ENCODE peak calls at places on chromosome 17, in eight cellular contexts. One of them, this sample, is unnamed. For H3K36me3, the result is how much of the 10 kb centered on the place peaks cover.

GRCh38 chr17:57110579-57111367 is 25.7 kb downstream of the AKAP1 start:
- DNase-seq in thoracic aorta: no peak
- DNase-seq in IMR-90: peak
- DNase-seq in left ventricle myocardium inferior: no peak
- DNase-seq in right lobe of liver: no peak
- DNase-seq in CD8-positive, alpha-beta T cell: no peak
- DNase-seq in left lung: no peak
- DNase-seq in astrocyte: no peak
- DNase-seq in this sample: no peak

GRCh38 chr17:62565817-62566216 is 61.7 kb upstream of the MRC2 start:
- DNase-seq in left lung: no peak
- DNase-seq in left ventricle myocardium inferior: no peak
- DNase-seq in IMR-90: peak
- DNase-seq in right lobe of liver: no peak
- DNase-seq in thoracic aorta: no peak
- DNase-seq in CD8-positive, alpha-beta T cell: no peak
- DNase-seq in astrocyte: peak
- DNase-seq in this sample: no peak

GRCh38 chr17:81252336-81253329 is 13.5 kb downstream of the NDUFAF8 start:
- DNase-seq in left ventricle myocardium inferior: no peak
- DNase-seq in CD8-positive, alpha-beta T cell: no peak
- DNase-seq in right lobe of liver: no peak
- DNase-seq in thoracic aorta: no peak
- DNase-seq in IMR-90: no peak
- DNase-seq in astrocyte: no peak
- DNase-seq in left lung: peak
- DNase-seq in this sample: no peak

GRCh38 chr17:75565066-75565465 is 22.5 kb upstream of the MYO15B start:
- DNase-seq in right lobe of liver: peak
- DNase-seq in CD8-positive, alpha-beta T cell: no peak
- DNase-seq in left lung: no peak
- DNase-seq in astrocyte: no peak
- DNase-seq in left ventricle myocardium inferior: no peak
- DNase-seq in thoracic aorta: no peak
- DNase-seq in IMR-90: peak
- DNase-seq in this sample: no peak

GRCh38 chr17:51423421-51424160 is 163.2 kb downstream of the UTP18 start:
- DNase-seq in thoracic aorta: no peak
- DNase-seq in left ventricle myocardium inferior: no peak
- DNase-seq in right lobe of liver: no peak
- DNase-seq in left lung: no peak
- DNase-seq in astrocyte: no peak
- DNase-seq in CD8-positive, alpha-beta T cell: no peak
- DNase-seq in IMR-90: no peak
- DNase-seq in this sample: no peak

GRCh38 chr17:7777017-7777416 is 57.0 kb upstream of the KDM6B start:
- DNase-seq in IMR-90: no peak
- DNase-seq in thoracic aorta: no peak
- DNase-seq in right lobe of liver: no peak
- DNase-seq in left ventricle myocardium inferior: no peak
- DNase-seq in left lung: no peak
- DNase-seq in CD8-positive, alpha-beta T cell: no peak
- DNase-seq in astrocyte: no peak
- DNase-seq in this sample: no peak

GRCh38 chr17:71921726-71922320 is 199.0 kb upstream of the SOX9 start:
- DNase-seq in thoracic aorta: no peak
- DNase-seq in left lung: no peak
- DNase-seq in astrocyte: peak
- DNase-seq in IMR-90: no peak
- DNase-seq in left ventricle myocardium inferior: no peak
- DNase-seq in right lobe of liver: no peak
- DNase-seq in CD8-positive, alpha-beta T cell: no peak
- DNase-seq in this sample: no peak

GRCh38 chr17:79042421-79043190 is 18.6 kb downstream of the C1QTNF1 start:
- DNase-seq in right lobe of liver: peak
- DNase-seq in left lung: peak
- DNase-seq in left ventricle myocardium inferior: peak
- DNase-seq in astrocyte: no peak
- DNase-seq in CD8-positive, alpha-beta T cell: peak
- DNase-seq in IMR-90: peak
- DNase-seq in thoracic aorta: no peak
- DNase-seq in this sample: peak

GRCh38 chr17:3890082-3890892 is 2.6 kb downstream of the CAMKK1 start:
- DNase-seq in left lung: peak
- DNase-seq in left ventricle myocardium inferior: peak
- DNase-seq in thoracic aorta: peak
- DNase-seq in astrocyte: peak
- DNase-seq in CD8-positive, alpha-beta T cell: no peak
- DNase-seq in IMR-90: peak
- DNase-seq in right lobe of liver: no peak
- DNase-seq in this sample: no peak

GRCh38 chr17:75457047-75457654 is 716 bp downstream of the TMEM94 start:
- DNase-seq in left lung: no peak
- DNase-seq in left ventricle myocardium inferior: no peak
- DNase-seq in IMR-90: peak
- DNase-seq in CD8-positive, alpha-beta T cell: peak
- DNase-seq in astrocyte: peak
- DNase-seq in thoracic aorta: no peak
- DNase-seq in right lobe of liver: no peak
- DNase-seq in this sample: peak

GRCh38 chr17:57704448-57704847 is 40.7 kb downstream of the CCDC182 start:
- DNase-seq in thoracic aorta: no peak
- DNase-seq in CD8-positive, alpha-beta T cell: no peak
- DNase-seq in left ventricle myocardium inferior: no peak
- DNase-seq in left lung: no peak
- DNase-seq in astrocyte: no peak
- DNase-seq in IMR-90: no peak
- DNase-seq in right lobe of liver: no peak
- DNase-seq in this sample: no peak

GRCh38 chr17:79779088-79779529 is 1.2 kb downstream of the CBX2 start:
- DNase-seq in IMR-90: no peak
- DNase-seq in left lung: no peak
- DNase-seq in CD8-positive, alpha-beta T cell: no peak
- DNase-seq in astrocyte: no peak
- DNase-seq in thoracic aorta: no peak
- DNase-seq in left ventricle myocardium inferior: no peak
- DNase-seq in right lobe of liver: no peak
- DNase-seq in this sample: peak

GRCh38 chr17:4903051-4903818 is at the start of gene CHRNE:
- DNase-seq in CD8-positive, alpha-beta T cell: peak
- DNase-seq in astrocyte: peak
- DNase-seq in left ventricle myocardium inferior: peak
- DNase-seq in left lung: peak
- DNase-seq in thoracic aorta: peak
- DNase-seq in IMR-90: peak
- DNase-seq in right lobe of liver: peak
- DNase-seq in this sample: peak

GRCh38 chr17:31535581-31535981 is 144.1 kb downstream of the RAB11FIP4 start:
- DNase-seq in IMR-90: no peak
- DNase-seq in thoracic aorta: no peak
- DNase-seq in left lung: no peak
- DNase-seq in left ventricle myocardium inferior: no peak
- DNase-seq in CD8-positive, alpha-beta T cell: no peak
- DNase-seq in astrocyte: no peak
- DNase-seq in right lobe of liver: no peak
- DNase-seq in this sample: no peak

GRCh38 chr17:78355701-78356100 is 4.2 kb downstream of the SOCS3 start:
- DNase-seq in IMR-90: peak
- DNase-seq in left ventricle myocardium inferior: no peak
- DNase-seq in right lobe of liver: peak
- DNase-seq in CD8-positive, alpha-beta T cell: no peak
- DNase-seq in thoracic aorta: no peak
- DNase-seq in astrocyte: no peak
- DNase-seq in left lung: no peak
- DNase-seq in this sample: no peak

GRCh38 chr17:2277430-2278170 is 26.0 kb downstream of the SMG6 start:
- DNase-seq in left ventricle myocardium inferior: no peak
- DNase-seq in thoracic aorta: no peak
- DNase-seq in right lobe of liver: no peak
- DNase-seq in left lung: no peak
- DNase-seq in astrocyte: no peak
- DNase-seq in IMR-90: no peak
- DNase-seq in CD8-positive, alpha-beta T cell: no peak
- DNase-seq in this sample: no peak
- H3K36me3 ChIP-seq in left ventricle myocardium inferior: half or more
- H3K36me3 ChIP-seq in thoracic aorta: under half
- H3K36me3 ChIP-seq in right lobe of liver: under half
- H3K36me3 ChIP-seq in left lung: under half
- H3K36me3 ChIP-seq in astrocyte: under half
- H3K36me3 ChIP-seq in IMR-90: under half
- H3K36me3 ChIP-seq in CD8-positive, alpha-beta T cell: under half
- H3K36me3 ChIP-seq in this sample: under half

DNA sequence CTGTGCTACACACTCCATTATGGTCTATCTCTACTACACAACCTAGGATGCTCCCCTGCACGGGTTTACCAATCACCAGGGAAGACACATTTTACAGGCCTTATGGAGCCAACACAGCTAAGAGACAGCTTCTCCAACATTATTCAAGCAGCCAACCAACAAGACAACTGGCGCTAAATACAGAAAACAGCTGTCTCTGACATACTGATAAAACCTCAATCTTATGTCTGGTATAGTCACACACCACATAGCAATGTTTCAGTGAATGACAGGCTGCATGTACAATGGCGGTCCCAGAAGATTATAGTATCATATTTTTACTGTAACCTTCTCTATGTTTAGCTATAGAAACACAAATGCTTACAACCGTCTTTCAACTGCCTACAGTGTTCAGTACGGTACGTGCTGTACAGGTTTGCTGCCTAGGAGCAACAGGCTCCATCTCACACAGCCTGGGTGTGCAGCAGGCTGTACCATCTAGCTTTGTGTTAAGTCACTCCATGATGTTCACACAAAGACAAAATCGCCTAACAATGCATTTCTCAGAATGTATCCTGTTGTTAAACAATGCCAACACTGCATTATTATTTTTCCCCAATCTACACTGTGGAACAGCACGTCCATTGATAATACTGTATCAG is 10.9 kb downstream of the USP22 start:
- DNase-seq in left ventricle myocardium inferior: no peak
- DNase-seq in astrocyte: no peak
- DNase-seq in IMR-90: no peak
- DNase-seq in right lobe of liver: no peak
- DNase-seq in thoracic aorta: no peak
- DNase-seq in CD8-positive, alpha-beta T cell: no peak
- DNase-seq in left lung: no peak
- DNase-seq in this sample: no peak
- H3K36me3 ChIP-seq in left ventricle myocardium inferior: under half
- H3K36me3 ChIP-seq in astrocyte: under half
- H3K36me3 ChIP-seq in IMR-90: under half
- H3K36me3 ChIP-seq in right lobe of liver: under half
- H3K36me3 ChIP-seq in thoracic aorta: under half
- H3K36me3 ChIP-seq in CD8-positive, alpha-beta T cell: under half
- H3K36me3 ChIP-seq in left lung: under half
- H3K36me3 ChIP-seq in this sample: under half

DNA sequence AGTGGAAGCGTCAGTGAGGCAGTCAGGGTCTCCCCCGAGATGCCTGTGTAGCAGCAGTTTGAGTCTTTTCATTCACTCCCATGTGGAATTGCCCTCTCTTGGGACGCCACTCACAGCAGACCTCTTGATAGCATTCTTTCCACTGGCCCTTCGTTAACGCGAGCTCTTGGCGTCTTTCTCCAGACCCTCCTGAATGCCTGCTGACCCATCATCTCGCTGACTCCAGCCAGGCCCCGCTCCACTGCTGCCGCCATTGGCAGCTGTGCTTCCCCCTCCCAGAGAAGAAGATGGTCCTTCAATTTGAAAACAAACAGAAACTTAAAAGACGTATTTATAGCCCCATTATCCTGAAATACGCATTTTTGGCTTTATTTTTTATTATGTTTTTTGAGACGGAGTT is 63.1 kb downstream of the SEC14L1 start:
- DNase-seq in IMR-90: no peak
- DNase-seq in right lobe of liver: no peak
- DNase-seq in astrocyte: no peak
- DNase-seq in left ventricle myocardium inferior: no peak
- DNase-seq in CD8-positive, alpha-beta T cell: no peak
- DNase-seq in thoracic aorta: no peak
- DNase-seq in left lung: no peak
- DNase-seq in this sample: no peak
- H3K36me3 ChIP-seq in IMR-90: half or more
- H3K36me3 ChIP-seq in right lobe of liver: half or more
- H3K36me3 ChIP-seq in astrocyte: half or more
- H3K36me3 ChIP-seq in left ventricle myocardium inferior: half or more
- H3K36me3 ChIP-seq in CD8-positive, alpha-beta T cell: under half
- H3K36me3 ChIP-seq in thoracic aorta: half or more
- H3K36me3 ChIP-seq in left lung: under half
- H3K36me3 ChIP-seq in this sample: under half

DNA sequence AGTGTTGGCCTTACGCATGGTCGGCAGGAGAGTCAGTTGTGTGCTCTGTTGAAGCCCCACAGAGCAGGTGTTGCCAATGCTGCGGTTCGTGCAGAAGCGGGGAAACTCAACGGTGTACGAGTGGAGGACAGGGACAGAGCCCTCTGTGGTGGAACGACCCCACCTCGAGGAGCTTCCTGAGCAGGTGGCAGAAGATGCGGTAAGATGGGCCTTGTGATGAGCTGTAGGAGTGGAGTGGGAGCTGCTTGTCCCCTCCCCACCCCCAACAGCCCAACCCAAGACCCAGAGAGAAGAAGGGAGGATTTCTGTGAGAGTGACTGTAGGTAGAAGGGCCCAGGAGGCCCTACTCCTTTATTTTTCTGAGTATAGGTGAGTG is 4.9 kb downstream of the CDK5RAP3 start:
- DNase-seq in thoracic aorta: no peak
- DNase-seq in left lung: no peak
- DNase-seq in IMR-90: no peak
- DNase-seq in CD8-positive, alpha-beta T cell: no peak
- DNase-seq in astrocyte: no peak
- DNase-seq in right lobe of liver: no peak
- DNase-seq in left ventricle myocardium inferior: no peak
- DNase-seq in this sample: no peak
- H3K36me3 ChIP-seq in thoracic aorta: half or more
- H3K36me3 ChIP-seq in left lung: under half
- H3K36me3 ChIP-seq in IMR-90: under half
- H3K36me3 ChIP-seq in CD8-positive, alpha-beta T cell: under half
- H3K36me3 ChIP-seq in astrocyte: under half
- H3K36me3 ChIP-seq in right lobe of liver: half or more
- H3K36me3 ChIP-seq in left ventricle myocardium inferior: half or more
- H3K36me3 ChIP-seq in this sample: under half

GRCh38 chr17:43074869-43075268 is 49.8 kb downstream of the RND2 start:
- DNase-seq in astrocyte: no peak
- DNase-seq in thoracic aorta: no peak
- DNase-seq in IMR-90: no peak
- DNase-seq in left lung: no peak
- DNase-seq in right lobe of liver: no peak
- DNase-seq in CD8-positive, alpha-beta T cell: no peak
- DNase-seq in left ventricle myocardium inferior: no peak
- DNase-seq in this sample: no peak

GRCh38 chr17:43070257-43070656 is 45.2 kb downstream of the RND2 start:
- DNase-seq in thoracic aorta: no peak
- DNase-seq in astrocyte: no peak
- DNase-seq in left ventricle myocardium inferior: no peak
- DNase-seq in left lung: no peak
- DNase-seq in right lobe of liver: no peak
- DNase-seq in IMR-90: no peak
- DNase-seq in CD8-positive, alpha-beta T cell: no peak
- DNase-seq in this sample: no peak

GRCh38 chr17:43068570-43069367 is 43.7 kb downstream of the RND2 start:
- DNase-seq in CD8-positive, alpha-beta T cell: no peak
- DNase-seq in thoracic aorta: no peak
- DNase-seq in left lung: no peak
- DNase-seq in IMR-90: no peak
- DNase-seq in right lobe of liver: no peak
- DNase-seq in astrocyte: no peak
- DNase-seq in left ventricle myocardium inferior: no peak
- DNase-seq in this sample: no peak

GRCh38 chr17:43070872-43071271 is 45.8 kb downstream of the RND2 start:
- DNase-seq in astrocyte: no peak
- DNase-seq in left lung: no peak
- DNase-seq in left ventricle myocardium inferior: no peak
- DNase-seq in CD8-positive, alpha-beta T cell: no peak
- DNase-seq in thoracic aorta: no peak
- DNase-seq in right lobe of liver: no peak
- DNase-seq in IMR-90: no peak
- DNase-seq in this sample: no peak

GRCh38 chr17:43069368-43069898 is 44.4 kb downstream of the RND2 start:
- DNase-seq in astrocyte: no peak
- DNase-seq in left ventricle myocardium inferior: no peak
- DNase-seq in thoracic aorta: no peak
- DNase-seq in IMR-90: no peak
- DNase-seq in left lung: no peak
- DNase-seq in right lobe of liver: no peak
- DNase-seq in CD8-positive, alpha-beta T cell: no peak
- DNase-seq in this sample: no peak
- H3K36me3 ChIP-seq in astrocyte: under half
- H3K36me3 ChIP-seq in left ventricle myocardium inferior: under half
- H3K36me3 ChIP-seq in thoracic aorta: under half
- H3K36me3 ChIP-seq in IMR-90: under half
- H3K36me3 ChIP-seq in left lung: under half
- H3K36me3 ChIP-seq in right lobe of liver: under half
- H3K36me3 ChIP-seq in CD8-positive, alpha-beta T cell: under half
- H3K36me3 ChIP-seq in this sample: under half

This sample was measured in H7.